ENCODE peak calls at places on chromosomes 4 and X, in four cellular contexts. R is HCT116, N is HepG2, P is K562. V is an unnamed sample.

GRCh38 chrX:118872102-118872566 is 48.5 kb downstream of the ZCCHC12 start:
- DNase-seq in R (no peak), N (no peak), P (no peak), V (no peak)

GRCh38 chr4:5874811-5875465 is 17.9 kb downstream of the CRMP1 start:
- DNase-seq in R (no peak), P (no peak), N (no peak), V (no peak)

GRCh38 chr4:128700659-128701350 is 108.7 kb upstream of the JADE1 start:
- DNase-seq in P (no peak), R (no peak), N (no peak), V (no peak)

GRCh38 chr4:147550626-147551250 is 66.5 kb upstream of the TMEM184C start:
- DNase-seq in P (no peak), N (no peak), R (no peak), V (no peak)

GRCh38 chr4:36316544-36317082 is 35.2 kb downstream of the DTHD1 start:
- DNase-seq in P (no peak), R (no peak), N (no peak), V (no peak)

GRCh38 chr4:124318292-124318691 is 394.2 kb downstream of the ANKRD50 start:
- DNase-seq in R (no peak), N (no peak), P (no peak), V (no peak)

GRCh38 chr4:40980318-40980883 is 230.6 kb downstream of the NSUN7 start:
- DNase-seq in N (peak; percentile 20), P (no peak), R (no peak), V (no peak)

GRCh38 chrX:31165241-31166035 is 93.6 kb upstream of the FTHL17 start:
- DNase-seq in R (no peak), P (no peak), N (peak; percentile 0), V (no peak)

GRCh38 chrX:119692241-119693031 is 532 bp downstream of the SEPTIN6 start:
- DNase-seq in R (no peak), P (peak; percentile 44), N (no peak), V (no peak)

GRCh38 chr4:80184053-80184790 is 13.1 kb upstream of the PRDM8 start:
- DNase-seq in N (peak; percentile 32), P (no peak), R (peak; percentile 48), V (no peak)

GRCh38 chr4:185426960-185427688 is 1.4 kb upstream of the UFSP2 start:
- DNase-seq in N (no peak), P (no peak), R (no peak), V (no peak)

GRCh38 chr4:183571350-183572076 is 66.7 kb downstream of the ING2 start:
- DNase-seq in N (peak; percentile 72), P (no peak), R (no peak), V (no peak)

GRCh38 chrX:102765217-102765616 is 44.7 kb downstream of the GPRASP3 start:
- DNase-seq in N (no peak), R (no peak), P (no peak), V (no peak)

GRCh38 chr4:22573198-22573597 is 57.3 kb upstream of the ADGRA3 start:
- DNase-seq in N (no peak), R (no peak), P (no peak), V (no peak)

GRCh38 chrX:106894978-106895452 is 8.1 kb downstream of the RIPPLY1 start:
- DNase-seq in N (peak; percentile 51), P (no peak), R (peak; percentile 62), V (no peak)

GRCh38 chrX:154594491-154594890 is 9.6 kb downstream of the CTAG1A start:
- DNase-seq in P (no peak), N (no peak), R (no peak), V (no peak)

GRCh38 chr4:19684079-19684478 is 567.6 kb upstream of the SLIT2 start:
- DNase-seq in R (no peak), N (no peak), P (no peak), V (no peak)

GRCh38 chr4:3193531-3194203 is 55.3 kb upstream of the MSANTD1 start:
- DNase-seq in P (no peak), R (peak; percentile 2), N (no peak), V (no peak)

GRCh38 chrX:104913348-104913747 is 307.1 kb downstream of the TEX13A start:
- DNase-seq in P (peak; percentile 5), N (peak; percentile 1), R (no peak), V (no peak)

GRCh38 chrX:47467106-47467505 is 15.9 kb downstream of the ZNF41 start:
- DNase-seq in P (no peak), N (no peak), R (no peak), V (no peak)

GRCh38 chr4:82782626-82783025 is 16.0 kb downstream of the SCD5 start:
- DNase-seq in P (no peak), N (no peak), R (no peak), V (no peak)

GRCh38 chr4:124862261-124862660 is 149.7 kb upstream of the ANKRD50 start:
- DNase-seq in R (no peak), N (no peak), P (no peak), V (no peak)

GRCh38 chrX:129932137-129932791 is 26.3 kb downstream of the UTP14A start:
- DNase-seq in P (peak; percentile 92), R (peak; percentile 81), N (peak; percentile 62), V (peak; percentile 50)

GRCh38 chrX:129932792-129933321 is 26.9 kb downstream of the UTP14A start:
- DNase-seq in N (no peak), P (peak; percentile 63), R (no peak), V (no peak)

GRCh38 chrX:129933700-129934099 is 27.7 kb downstream of the UTP14A start:
- DNase-seq in N (no peak), P (no peak), R (no peak), V (no peak)

GRCh38 chrX:129934461-129934860 is 28.5 kb downstream of the UTP14A start:
- DNase-seq in N (no peak), R (no peak), P (no peak), V (no peak)

GRCh38 chrX:129934952-129935351 is 29.0 kb downstream of the UTP14A start:
- DNase-seq in R (no peak), P (no peak), N (no peak), V (no peak)
- TF ChIP-seq TCF7L2 in R (no peak), P (no peak), N (no peak), V (no peak)

GRCh38 chr4:121791481-121791880 is 9.6 kb upstream of the EXOSC9 start:
- DNase-seq in P (no peak), R (no peak), N (no peak), V (no peak)

GRCh38 chr4:121789960-121790829 is 10.9 kb upstream of the EXOSC9 start:
- DNase-seq in P (peak; percentile 42), N (no peak), R (no peak), V (no peak)

GRCh38 chr4:121789470-121789869 is 11.7 kb upstream of the EXOSC9 start:
- DNase-seq in N (no peak), P (no peak), R (no peak), V (no peak)

GRCh38 chr4:121792966-121793365 is 8.2 kb upstream of the EXOSC9 start:
- DNase-seq in R (no peak), N (no peak), P (no peak), V (no peak)

GRCh38 chr4:121790976-121791375 is 10.1 kb upstream of the EXOSC9 start:
- DNase-seq in P (peak; percentile 75), R (no peak), N (no peak), V (no peak)
- H3K27ac ChIP-seq in P (peak overlapping the region; percentile 29), R (no peak overlapping the region), N (no peak overlapping the region), V (no peak overlapping the region)

GRCh38 chr4:169341490-169341889 is 70.7 kb upstream of the SH3RF1 start:
- DNase-seq in R (no peak), P (no peak), N (no peak), V (no peak)
- TF ChIP-seq TCF7L2 in R (no peak), P (no peak), N (no peak), V (no peak)

GRCh38 chr4:86221076-86221475 is 138.8 kb downstream of the MAPK10 start:
- DNase-seq in R (no peak), N (no peak), P (no peak), V (no peak)
- H3K27ac ChIP-seq in R (no peak overlapping the region), N (no peak overlapping the region), P (no peak overlapping the region), V (no peak overlapping the region)

GRCh38 chr4:7542781-7543180 is 108.1 kb upstream of the PSAPL1 start:
- DNase-seq in N (no peak), P (no peak), R (no peak), V (no peak)

GRCh38 chr4:7547368-7548040 is 112.8 kb upstream of the PSAPL1 start:
- DNase-seq in R (no peak), P (no peak), N (no peak), V (no peak)

GRCh38 chr4:7549866-7550265 is 115.1 kb upstream of the PSAPL1 start:
- DNase-seq in P (no peak), N (no peak), R (no peak), V (no peak)

GRCh38 chr4:7546152-7546808 is 111.5 kb upstream of the PSAPL1 start:
- DNase-seq in R (no peak), P (no peak), N (no peak), V (no peak)

GRCh38 chr4:7546809-7547367 is 112.2 kb upstream of the PSAPL1 start:
- DNase-seq in P (no peak), R (no peak), N (no peak), V (no peak)
- TF ChIP-seq TCF7L2 in P (no peak), R (no peak), N (no peak), V (no peak)